ENCODE peak calls at places on chromosome 6, in five cellular contexts. U is cardiac muscle cell, Q is PC-9, E is HepG2, B is adrenal gland. N is an unnamed sample.

GRCh38 chr6:36851149-36851614 is 11.9 kb upstream of the CPNE5 start:
- DNase-seq in U (peak), E (peak), Q (peak), B (peak), N (no peak)

GRCh38 chr6:5257400-5257799 is 3.4 kb downstream of the LYRM4 start:
- DNase-seq in U (no peak), Q (no peak), B (no peak), E (no peak), N (no peak)

GRCh38 chr6:89826029-89826528 is 3.6 kb upstream of the CASP8AP2 start:
- DNase-seq in U (no peak), Q (no peak), B (no peak), E (no peak), N (no peak)

GRCh38 chr6:108287373-108287772 is 7.5 kb upstream of the AFG1L start:
- DNase-seq in B (no peak), U (no peak), E (no peak), Q (no peak), N (no peak)

GRCh38 chr6:44373787-44374186 is 13.7 kb upstream of the CDC5L start:
- DNase-seq in Q (no peak), U (no peak), E (no peak), B (no peak), N (no peak)

GRCh38 chr6:106124437-106125423 is 38.6 kb downstream of the PRDM1 start:
- DNase-seq in Q (peak), E (no peak), U (no peak), B (no peak), N (no peak)

GRCh38 chr6:132084811-132085509 is 133.8 kb upstream of the CCN2 start:
- DNase-seq in B (no peak), U (peak), Q (peak), E (no peak), N (peak)

GRCh38 chr6:166625356-166625755 is 1.7 kb downstream of the RPS6KA2 start:
- DNase-seq in B (no peak), Q (no peak), U (no peak), E (no peak), N (no peak)

GRCh38 chr6:168597471-168597875 is 156.5 kb downstream of the SMOC2 start:
- DNase-seq in Q (no peak), B (no peak), E (no peak), U (no peak), N (no peak)

GRCh38 chr6:131061041-131061770 is 1.8 kb downstream of the EPB41L2 start:
- DNase-seq in B (no peak), E (peak), Q (no peak), U (peak), N (no peak)

GRCh38 chr6:166999845-167000253 is 652 bp downstream of the CEP43 start:
- DNase-seq in Q (no peak), B (no peak), E (peak), U (peak), N (no peak)

GRCh38 chr6:154874684-154875594 is 120.2 kb upstream of the TIAM2 start:
- DNase-seq in E (peak), Q (no peak), U (no peak), B (no peak), N (no peak)

GRCh38 chr6:146593978-146594377 is 4.8 kb upstream of the ADGB start:
- DNase-seq in B (no peak), Q (no peak), E (no peak), U (no peak), N (no peak)

GRCh38 chr6:136063095-136063494 is 187.0 kb downstream of the MTFR2 start:
- DNase-seq in Q (no peak), U (no peak), B (no peak), E (no peak), N (no peak)

GRCh38 chr6:11538049-11538798 is 675 bp downstream of the TMEM170B start:
- DNase-seq in B (peak), E (no peak), U (peak), Q (no peak), N (no peak)

GRCh38 chr6:156697224-156697623 is 80.0 kb upstream of the ARID1B start:
- DNase-seq in E (no peak), U (no peak), B (no peak), Q (no peak), N (no peak)

GRCh38 chr6:143939364-143939763 is 68.7 kb downstream of the PLAGL1 start:
- DNase-seq in Q (no peak), E (no peak), U (no peak), B (no peak), N (no peak)
- H3K27ac ChIP-seq in Q (no peak), E (no peak), U (no peak), B (no peak), N (no peak)

GRCh38 chr6:32271427-32271826 is 47.6 kb upstream of the NOTCH4 start:
- DNase-seq in B (no peak), U (no peak), E (no peak), Q (no peak), N (no peak)

GRCh38 chr6:32267035-32267434 is 43.2 kb upstream of the NOTCH4 start:
- DNase-seq in Q (no peak), U (no peak), B (no peak), E (no peak), N (no peak)
- H3K27ac ChIP-seq in Q (no peak), U (no peak), B (no peak), E (no peak), N (no peak)

DNA sequence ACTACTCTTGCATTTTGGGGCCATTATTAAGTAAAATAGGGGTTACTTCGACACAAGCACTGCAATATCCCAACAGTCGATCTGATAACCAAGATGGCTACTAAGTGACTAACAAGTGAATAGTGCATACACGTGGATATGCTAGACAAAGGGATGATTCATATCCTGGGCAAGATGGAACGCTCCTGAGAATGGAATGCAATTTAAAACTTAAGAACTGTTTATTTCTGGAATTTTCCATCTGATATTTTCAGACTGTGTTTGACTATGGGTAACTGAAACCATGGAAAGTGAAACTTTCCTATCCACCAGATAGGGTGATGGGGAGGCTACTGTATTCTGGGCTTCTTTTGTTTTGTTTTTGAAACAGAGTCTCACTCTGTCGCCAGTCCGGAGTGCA is 66.5 kb downstream of the ILRUN start:
- DNase-seq in B (no peak), E (peak), Q (peak), U (no peak), N (peak)
- H3K27ac ChIP-seq in B (no peak), E (no peak), Q (peak), U (no peak), N (peak)

DNA sequence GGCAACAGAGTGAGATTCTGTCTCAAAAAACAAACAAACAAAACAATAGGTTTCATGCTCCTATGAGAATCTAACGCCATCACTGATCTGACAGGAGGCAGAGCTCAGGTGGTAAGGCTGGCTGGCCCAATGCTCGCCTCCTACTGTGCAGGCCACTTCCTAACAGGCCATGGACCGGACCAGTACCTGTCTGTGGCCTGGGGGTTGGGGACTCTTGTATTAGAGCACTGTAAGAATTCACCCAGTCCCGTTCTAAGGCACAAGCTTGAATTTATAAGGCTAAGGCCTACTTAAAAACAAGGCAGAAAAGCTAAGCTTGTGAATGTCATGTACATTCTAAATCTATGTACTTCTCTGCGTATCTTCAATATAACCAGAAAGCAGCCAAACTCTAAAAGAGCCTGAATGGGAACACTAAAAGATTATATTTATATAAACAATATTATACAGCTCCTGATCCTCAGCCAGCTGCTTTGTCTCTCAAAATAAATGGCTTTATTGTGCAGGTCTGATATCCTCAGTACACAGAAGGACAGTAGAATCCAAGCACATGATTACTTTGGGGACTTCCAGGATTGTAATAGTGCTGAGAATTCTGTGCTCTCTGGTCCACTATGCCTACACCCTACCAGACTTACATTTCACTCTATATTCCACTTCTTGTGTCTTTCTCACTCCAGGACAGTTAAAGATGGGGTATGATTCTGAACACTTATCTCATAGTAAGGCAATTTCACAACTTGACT is 64.5 kb upstream of the DST start:
- DNase-seq in B (no peak), U (no peak), Q (no peak), E (no peak), N (no peak)
- H3K27ac ChIP-seq in B (no peak), U (no peak), Q (no peak), E (no peak), N (no peak)

DNA sequence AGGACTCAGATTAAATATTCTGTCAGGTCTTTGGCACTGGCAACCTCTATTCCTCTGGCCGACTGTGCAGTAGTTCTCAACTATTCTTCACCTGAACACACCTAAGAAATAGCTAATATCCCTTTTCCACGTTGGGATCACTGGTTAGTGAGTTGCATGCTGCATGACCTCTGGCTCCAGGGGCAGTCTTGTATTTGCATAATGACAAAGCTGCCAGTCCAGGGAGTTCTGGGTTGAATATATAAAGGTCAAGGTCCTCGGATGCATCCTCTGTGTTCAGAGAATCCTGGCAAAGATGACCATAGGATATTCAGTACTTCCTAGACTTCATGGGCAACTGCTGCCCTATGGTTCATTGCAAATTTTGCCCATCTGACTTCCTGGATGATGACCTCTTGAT is 131.2 kb downstream of the DNAH8 start:
- DNase-seq in Q (no peak), U (no peak), B (no peak), E (peak), N (no peak)
- H3K27ac ChIP-seq in Q (no peak), U (no peak), B (no peak), E (no peak), N (no peak)

DNA sequence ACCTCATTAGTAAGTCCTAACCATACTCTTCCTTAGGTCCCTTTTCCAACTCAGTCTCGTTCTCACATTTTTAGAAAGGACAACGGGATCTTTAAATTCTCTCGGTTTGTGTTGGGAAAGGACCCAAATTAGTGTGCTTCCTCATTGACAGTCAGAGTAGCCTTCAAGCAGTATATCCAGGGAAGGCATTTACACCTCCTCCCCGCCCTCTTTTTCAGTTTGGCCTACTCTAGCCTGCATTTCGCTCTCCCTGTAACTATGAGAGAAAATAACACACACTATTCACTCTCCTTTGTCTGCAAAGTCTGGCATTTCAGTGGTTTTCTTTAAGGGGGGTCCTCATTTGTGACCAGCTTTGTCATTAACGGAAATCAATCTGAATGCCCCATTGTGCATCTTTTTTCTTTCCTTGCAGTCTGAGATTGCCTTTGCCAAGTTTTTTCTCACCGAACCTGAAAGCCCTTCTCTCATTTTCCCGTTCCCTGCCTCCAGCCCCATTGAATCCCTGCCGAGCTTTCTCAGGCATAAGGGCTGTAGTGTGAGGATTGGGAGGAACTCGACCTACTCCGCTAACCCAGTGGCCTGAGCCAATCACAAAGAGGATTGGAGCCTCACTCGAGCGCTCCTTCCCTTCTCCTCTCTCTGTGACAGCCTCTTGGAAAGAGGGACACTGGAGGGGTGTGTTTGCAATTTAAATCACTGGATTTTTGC is 400 bp upstream of the FABP7 start:
- DNase-seq in U (peak), B (no peak), Q (no peak), E (no peak), N (no peak)
- H3K27ac ChIP-seq in U (no peak), B (no peak), Q (no peak), E (no peak), N (no peak)